ENCODE peak calls at places on chromosome 5, in eight cellular contexts. D is lower lobe of right lung, M is transverse colon, R is heart right ventricle, E is AG10803, T is fibroblast of the aortic adventitia, A is AG04450, S is HFFc6. O is an unnamed sample.

GRCh38 chr5:67476531-67476930 is 279.9 kb upstream of the CD180 start:
- DNase-seq in T (no peak), M (no peak), A (no peak), S (peak), D (no peak), E (peak), R (no peak), O (no peak)

GRCh38 chr5:22699319-22699718 is 153.8 kb downstream of the CDH12 start:
- DNase-seq in D (no peak), T (no peak), E (no peak), A (no peak), R (no peak), S (no peak), M (no peak), O (no peak)

GRCh38 chr5:174903333-174903732 is 179.0 kb downstream of the MSX2 start:
- DNase-seq in A (no peak), E (no peak), M (no peak), R (no peak), S (no peak), T (no peak), D (no peak), O (no peak)

GRCh38 chr5:177453852-177454396 is 7.3 kb downstream of the PRR7 start:
- DNase-seq in T (peak), D (peak), E (no peak), A (no peak), R (peak), M (peak), S (no peak), O (no peak)

GRCh38 chr5:94304146-94304545 is 314.3 kb downstream of the KIAA0825 start:
- DNase-seq in M (no peak), T (no peak), R (no peak), A (no peak), E (no peak), S (no peak), D (no peak), O (no peak)

GRCh38 chr5:67538343-67538670 is 341.7 kb upstream of the CD180 start:
- DNase-seq in M (no peak), S (no peak), E (no peak), T (no peak), A (no peak), D (no peak), R (no peak), O (no peak)

GRCh38 chr5:138275379-138275782 is 960 bp upstream of the GFRA3 start:
- DNase-seq in T (no peak), R (no peak), A (no peak), D (no peak), M (no peak), S (no peak), E (no peak), O (no peak)

GRCh38 chr5:167415779-167416761 is 875.4 kb upstream of the WWC1 start:
- DNase-seq in R (no peak), E (no peak), T (no peak), D (no peak), S (no peak), A (no peak), M (no peak), O (no peak)

GRCh38 chr5:77892061-77893010 is 116.2 kb upstream of the TBCA start:
- DNase-seq in S (no peak), M (no peak), E (no peak), A (no peak), D (no peak), R (no peak), T (no peak), O (no peak)

GRCh38 chr5:36573441-36573840 is 33.0 kb upstream of the SLC1A3 start:
- DNase-seq in S (peak), R (no peak), M (no peak), E (peak), A (peak), D (no peak), T (peak), O (no peak)

GRCh38 chr5:36357391-36357790 is 55.7 kb upstream of the RANBP3L start:
- DNase-seq in A (peak), D (no peak), E (peak), T (peak), M (no peak), R (no peak), S (peak), O (no peak)

GRCh38 chr5:73120222-73121108 is at the start of gene TMEM171:
- DNase-seq in T (peak), D (peak), S (no peak), M (peak), E (peak), A (no peak), R (peak), O (no peak)

DNA sequence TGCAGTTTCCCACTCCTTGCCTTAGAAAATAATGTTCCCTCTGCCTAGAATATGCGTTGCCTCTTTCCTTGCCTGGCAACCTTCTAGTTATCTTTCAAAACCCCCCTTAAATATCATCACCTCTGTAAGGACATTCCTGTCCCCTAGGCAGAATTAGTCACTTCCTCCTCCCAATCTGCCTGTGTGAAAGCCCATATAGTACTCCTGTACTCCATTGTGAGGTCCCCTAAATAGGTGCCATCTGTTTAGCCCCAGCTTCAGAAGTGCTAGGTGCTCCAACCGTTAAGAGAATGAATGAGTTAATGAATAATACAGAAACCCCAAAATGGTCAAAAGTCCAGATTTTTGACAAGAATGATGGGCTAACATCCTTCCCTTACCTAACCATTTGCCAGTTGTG is 181.4 kb downstream of the GDNF start:
- DNase-seq in A (no peak), M (no peak), D (no peak), E (no peak), T (no peak), R (no peak), S (no peak), O (no peak)
- TF ChIP-seq CTCF in A (no peak), M (no peak), D (no peak), E (no peak), T (no peak), R (no peak), S (no peak), O (no peak)

GRCh38 chr5:91219803-91220371 is 163.2 kb downstream of the ARRDC3 start:
- DNase-seq in M (no peak), T (no peak), S (peak), D (no peak), A (no peak), E (peak), R (no peak), O (no peak)
- TF ChIP-seq CTCF in M (peak), T (peak), S (peak), D (peak), A (peak), E (peak), R (peak), O (no peak)

GRCh38 chr5:131265318-131265803 is 1.5 kb downstream of the CDC42SE2 start:
- DNase-seq in R (no peak), M (no peak), T (peak), S (no peak), A (no peak), D (no peak), E (peak), O (no peak)
- TF ChIP-seq CTCF in R (peak), M (peak), T (peak), S (peak), A (peak), D (peak), E (peak), O (peak)

GRCh38 chr5:118794281-118794680 is 194.1 kb downstream of the DTWD2 start:
- DNase-seq in R (no peak), A (no peak), T (no peak), E (no peak), D (no peak), S (no peak), M (no peak), O (no peak)

GRCh38 chr5:118793652-118794051 is 194.7 kb downstream of the DTWD2 start:
- DNase-seq in R (no peak), D (no peak), A (no peak), T (no peak), E (no peak), S (no peak), M (no peak), O (no peak)

GRCh38 chr5:118793091-118793490 is 195.3 kb downstream of the DTWD2 start:
- DNase-seq in D (no peak), E (no peak), A (no peak), M (no peak), T (no peak), S (no peak), R (no peak), O (no peak)

GRCh38 chr5:118791986-118792734 is 196.2 kb downstream of the DTWD2 start:
- DNase-seq in A (peak), D (no peak), M (no peak), T (peak), E (peak), S (peak), R (no peak), O (no peak)

GRCh38 chr5:118796081-118796480 is 192.3 kb downstream of the DTWD2 start:
- DNase-seq in T (no peak), D (no peak), M (no peak), A (no peak), E (no peak), S (no peak), R (no peak), O (no peak)
- TF ChIP-seq CTCF in T (no peak), D (no peak), M (no peak), A (no peak), E (no peak), S (no peak), R (no peak), O (no peak)

GRCh38 chr5:146475190-146475801 is 28.2 kb downstream of the TCERG1 start:
- DNase-seq in D (no peak), R (no peak), M (no peak), S (no peak), T (no peak), E (no peak), A (no peak), O (no peak)
- TF ChIP-seq CTCF in D (no peak), R (no peak), M (no peak), S (peak), T (peak), E (peak), A (peak), O (no peak)

GRCh38 chr5:116271432-116271831 is 186.6 kb downstream of the COMMD10 start:
- DNase-seq in T (peak), R (no peak), A (no peak), D (no peak), S (peak), E (peak), M (no peak), O (no peak)

GRCh38 chr5:116273458-116274242 is 188.8 kb downstream of the COMMD10 start:
- DNase-seq in M (no peak), R (no peak), S (peak), E (peak), T (peak), D (no peak), A (no peak), O (no peak)

GRCh38 chr5:116274251-116274650 is 189.4 kb downstream of the COMMD10 start:
- DNase-seq in S (no peak), M (no peak), E (no peak), T (no peak), R (no peak), D (no peak), A (no peak), O (no peak)

GRCh38 chr5:116275282-116275681 is 190.5 kb downstream of the COMMD10 start:
- DNase-seq in S (no peak), R (no peak), T (no peak), A (no peak), E (no peak), D (no peak), M (no peak), O (no peak)

DNA sequence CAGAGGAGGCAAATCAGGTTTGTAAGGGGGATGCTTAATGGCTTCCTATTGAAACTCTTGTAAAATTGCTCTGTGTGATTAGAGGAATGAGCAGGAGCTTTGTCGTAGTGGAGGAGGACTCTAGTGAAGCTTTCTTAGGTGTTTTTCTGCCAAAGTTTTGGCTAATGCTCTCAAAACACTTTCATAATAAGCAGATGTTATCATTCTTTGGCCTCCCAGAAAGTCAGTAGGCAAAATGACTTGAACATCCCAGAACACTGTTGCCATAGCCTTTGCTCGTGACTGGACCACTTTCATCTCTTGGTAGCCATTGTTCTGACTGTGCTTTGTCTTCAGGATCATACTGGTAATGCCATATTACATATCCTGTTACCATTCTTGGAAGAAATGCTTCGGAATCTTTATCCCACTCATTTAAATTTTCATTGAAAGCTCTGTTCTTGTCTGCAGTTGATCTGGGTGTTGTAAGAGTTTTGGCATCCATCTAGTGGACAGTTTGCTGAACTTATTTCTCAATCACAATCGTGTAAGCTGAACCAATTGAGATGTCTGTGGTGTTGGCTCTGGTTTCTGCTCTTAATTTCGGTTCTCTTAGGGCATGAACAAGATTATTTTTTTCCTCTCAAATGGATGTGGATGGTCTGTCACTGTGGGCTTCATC is 187.6 kb downstream of the COMMD10 start:
- DNase-seq in T (peak), A (no peak), S (peak), E (peak), R (no peak), M (no peak), D (no peak), O (no peak)
- TF ChIP-seq CTCF in T (peak), A (peak), S (peak), E (peak), R (no peak), M (no peak), D (no peak), O (no peak)

GRCh38 chr5:38292228-38292627 is 33.9 kb downstream of the EGFLAM start:
- DNase-seq in E (no peak), D (no peak), T (no peak), A (no peak), R (no peak), S (no peak), M (no peak), O (no peak)
- TF ChIP-seq CTCF in E (no peak), D (no peak), T (no peak), A (no peak), R (no peak), S (no peak), M (no peak), O (no peak)

DNA sequence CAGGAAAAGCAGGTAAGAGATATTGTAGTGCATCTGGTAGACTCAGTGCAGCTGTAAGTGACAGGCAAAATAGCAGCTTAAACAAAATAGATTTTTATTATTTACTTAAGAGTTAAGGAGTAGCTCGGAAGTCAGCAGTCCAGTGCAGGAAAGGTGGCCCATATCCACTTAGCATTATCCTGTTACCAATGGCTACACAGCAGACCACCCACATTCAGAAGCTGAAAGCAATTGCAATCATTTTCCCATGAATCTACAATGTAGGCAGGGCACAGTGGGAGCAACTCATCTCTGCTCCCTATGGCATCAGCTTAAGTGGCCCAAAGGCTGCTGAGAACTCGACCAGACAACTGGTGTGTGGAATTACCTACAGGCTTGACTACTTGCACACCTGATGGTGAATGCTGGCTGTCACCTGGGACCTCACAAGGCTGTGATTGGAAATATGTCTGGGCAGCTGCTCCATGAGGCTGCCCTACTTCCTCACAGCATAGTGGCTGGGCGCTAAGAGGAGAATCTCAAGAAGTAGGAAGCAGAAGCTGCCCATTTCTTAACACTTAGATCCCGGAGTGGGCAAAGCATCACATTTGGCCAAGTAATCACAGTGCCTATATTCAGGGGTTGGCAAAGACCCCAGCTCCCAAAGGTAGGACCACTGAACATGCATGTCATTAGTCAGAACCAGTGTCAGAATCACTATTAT is 56.4 kb downstream of the SNX18 start:
- DNase-seq in A (no peak), E (no peak), M (no peak), S (no peak), D (no peak), T (no peak), R (no peak), O (peak)
- TF ChIP-seq CTCF in A (no peak), E (no peak), M (no peak), S (no peak), D (no peak), T (no peak), R (no peak), O (no peak)

DNA sequence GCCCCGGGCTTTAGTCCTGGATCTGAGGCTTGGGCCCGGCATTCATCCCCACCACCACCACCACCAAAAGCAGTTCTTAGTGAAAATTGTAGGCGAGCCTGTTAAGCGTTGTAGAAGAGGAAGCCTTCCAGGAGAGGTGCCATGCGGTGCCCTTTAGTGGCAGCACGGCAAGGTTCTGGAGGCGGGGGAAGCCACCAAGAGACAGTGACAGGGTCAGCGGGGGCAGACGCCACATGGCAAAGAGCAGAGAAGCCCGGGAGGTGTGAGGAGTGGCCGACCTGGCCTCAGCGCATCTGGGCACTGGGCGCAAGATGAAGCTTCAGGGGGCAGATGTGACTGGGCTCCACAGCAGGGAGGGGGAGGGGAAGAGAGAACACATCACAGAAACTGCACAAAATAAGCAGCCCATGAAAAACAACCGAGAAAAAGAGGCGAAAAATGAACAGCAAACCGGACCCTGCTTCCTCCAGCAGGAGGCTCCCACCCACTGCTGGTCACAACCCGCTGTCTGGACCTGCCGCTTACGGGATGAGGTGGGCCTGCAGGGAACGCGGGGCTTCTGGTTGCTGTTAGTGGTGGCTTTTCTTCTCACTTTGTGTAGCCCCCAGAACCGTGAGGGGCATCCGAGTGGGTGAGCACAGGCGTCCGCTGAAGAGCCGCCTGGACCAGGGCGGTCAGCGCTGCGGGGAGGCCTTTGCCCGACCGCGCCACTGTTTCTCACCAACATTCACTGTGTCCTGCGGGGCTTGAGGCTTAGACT is 4.3 kb downstream of the LRRC14B start:
- DNase-seq in E (no peak), D (peak), A (no peak), M (no peak), R (no peak), T (no peak), S (no peak), O (no peak)
- TF ChIP-seq CTCF in E (no peak), D (no peak), A (peak), M (no peak), R (no peak), T (no peak), S (peak), O (no peak)

O was measured in CD14-positive monocyte.